ENCODE peak calls at places on chromosomes 16 and 17, in four cellular contexts. A is thyroid gland; S is thoracic aorta; O is CD8-positive, alpha-beta T cell. Z is an unnamed sample.

GRCh38 chr16:75351183-75351582 is 82.1 kb downstream of the CFDP1 start:
- DNase-seq in A (no peak), O (no peak), S (no peak), Z (no peak)

GRCh38 chr17:2042355-2042929 is 620 bp downstream of the OVCA2 start:
- DNase-seq in O (no peak), A (no peak), S (no peak), Z (peak; percentile 64)

GRCh38 chr17:951388-952132 is 28.0 kb downstream of the NXN start:
- DNase-seq in S (no peak), O (no peak), A (peak; percentile 88), Z (no peak)

GRCh38 chr16:78574571-78574970 is 475.1 kb downstream of the WWOX start:
- DNase-seq in A (no peak), S (no peak), O (no peak), Z (no peak)

GRCh38 chr16:84844049-84844350 is 24.2 kb downstream of the CRISPLD2 start:
- DNase-seq in S (no peak), A (peak; percentile 85), O (no peak), Z (no peak)

GRCh38 chr17:11948791-11949190 is 48.5 kb downstream of the ZNF18 start:
- DNase-seq in S (no peak), O (no peak), A (peak; percentile 43), Z (peak; percentile 36)

GRCh38 chr17:29959658-29960337 is 18.4 kb downstream of the EFCAB5 start:
- DNase-seq in O (no peak), S (no peak), A (no peak), Z (no peak)

GRCh38 chr17:19747829-19748806 is at the start of gene ALDH3A1:
- DNase-seq in A (peak; percentile 53), S (no peak), O (no peak), Z (no peak)

GRCh38 chr16:901715-902601 is 68.8 kb downstream of the LMF1 start:
- DNase-seq in A (no peak), O (no peak), S (no peak), Z (peak; percentile 68)

GRCh38 chr17:1123397-1124237 is 56.2 kb downstream of the ABR start:
- DNase-seq in O (no peak), S (no peak), A (no peak), Z (no peak)

GRCh38 chr17:82320956-82321927 is 3.8 kb upstream of the CD7 start:
- DNase-seq in S (no peak), O (peak; percentile 72), A (no peak), Z (peak; percentile 93)

GRCh38 chr17:47840742-47841487 is at the start of gene SCRN2:
- DNase-seq in S (peak; percentile 49), O (peak; percentile 88), A (peak; percentile 92), Z (peak; percentile 91)

GRCh38 chr17:57488856-57489255 is 232.5 kb downstream of the MSI2 start:
- DNase-seq in S (no peak), A (no peak), O (no peak), Z (no peak)

GRCh38 chr16:54102888-54103866 is 183.4 kb downstream of the IRX3 start:
- DNase-seq in O (no peak), S (no peak), A (no peak), Z (no peak)

GRCh38 chr17:39739885-39740356 is 2.2 kb downstream of the GRB7 start:
- DNase-seq in S (no peak), O (no peak), A (no peak), Z (no peak)

GRCh38 chr17:7704601-7705268 is at the start of gene EFNB3:
- DNase-seq in S (no peak), A (no peak), O (no peak), Z (no peak)

GRCh38 chr16:85798901-85799496 is 345 bp downstream of the EMC8 start:
- DNase-seq in A (no peak), O (peak; percentile 26), S (no peak), Z (peak; percentile 83)

GRCh38 chr16:48383877-48384304 is 1.3 kb downstream of the SIAH1 start:
- DNase-seq in O (no peak), A (peak; percentile 32), S (no peak), Z (no peak)

GRCh38 chr17:69188064-69188463 is 40.6 kb downstream of the ABCA10 start:
- DNase-seq in S (no peak), A (no peak), O (no peak), Z (no peak)

GRCh38 chr17:36949461-36949927 is 740 bp downstream of the AATF start:
- DNase-seq in S (no peak), A (peak; percentile 27), O (no peak), Z (no peak)

GRCh38 chr16:74034862-74035261 is 261.8 kb upstream of the PSMD7 start:
- DNase-seq in S (no peak), A (no peak), O (no peak), Z (no peak)

GRCh38 chr16:89917773-89918452 is 749 bp upstream of the MC1R start:
- DNase-seq in O (peak; percentile 76), S (no peak), A (peak; percentile 70), Z (peak; percentile 93)
- H3K4me1 ChIP-seq in O (peaks cover 50% of the 10 kb centered on the region), S (peaks cover 16% of the 10 kb centered on the region), A (peaks cover 44% of the 10 kb centered on the region), Z (peaks cover 52% of the 10 kb centered on the region)

DNA sequence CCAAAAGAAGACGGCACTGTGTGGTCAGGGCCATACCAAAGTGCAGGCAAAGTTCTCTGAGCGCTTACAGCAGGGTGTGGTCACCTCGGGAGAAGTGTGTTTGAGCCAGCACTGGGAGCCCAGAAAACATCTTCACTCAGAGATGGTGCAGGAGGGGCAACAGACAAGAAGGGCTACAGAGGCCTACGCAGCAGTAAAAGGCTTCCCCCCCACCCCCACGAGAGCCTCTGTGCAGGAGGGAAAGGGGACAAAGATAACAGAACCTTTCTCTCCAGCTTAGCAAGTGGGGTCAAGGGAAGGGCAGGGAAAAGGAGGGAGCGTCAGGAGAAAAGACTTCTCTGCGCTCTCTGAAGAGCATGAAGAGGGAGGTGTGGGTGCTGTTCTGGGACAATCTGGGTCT is 2.8 kb downstream of the VAT1 start:
- DNase-seq in A (no peak), S (no peak), O (no peak), Z (no peak)
- H3K4me1 ChIP-seq in A (peaks cover 54% of the 10 kb centered on the region), S (peaks cover 15% of the 10 kb centered on the region), O (peaks cover 22% of the 10 kb centered on the region), Z (peaks cover 84% of the 10 kb centered on the region)

DNA sequence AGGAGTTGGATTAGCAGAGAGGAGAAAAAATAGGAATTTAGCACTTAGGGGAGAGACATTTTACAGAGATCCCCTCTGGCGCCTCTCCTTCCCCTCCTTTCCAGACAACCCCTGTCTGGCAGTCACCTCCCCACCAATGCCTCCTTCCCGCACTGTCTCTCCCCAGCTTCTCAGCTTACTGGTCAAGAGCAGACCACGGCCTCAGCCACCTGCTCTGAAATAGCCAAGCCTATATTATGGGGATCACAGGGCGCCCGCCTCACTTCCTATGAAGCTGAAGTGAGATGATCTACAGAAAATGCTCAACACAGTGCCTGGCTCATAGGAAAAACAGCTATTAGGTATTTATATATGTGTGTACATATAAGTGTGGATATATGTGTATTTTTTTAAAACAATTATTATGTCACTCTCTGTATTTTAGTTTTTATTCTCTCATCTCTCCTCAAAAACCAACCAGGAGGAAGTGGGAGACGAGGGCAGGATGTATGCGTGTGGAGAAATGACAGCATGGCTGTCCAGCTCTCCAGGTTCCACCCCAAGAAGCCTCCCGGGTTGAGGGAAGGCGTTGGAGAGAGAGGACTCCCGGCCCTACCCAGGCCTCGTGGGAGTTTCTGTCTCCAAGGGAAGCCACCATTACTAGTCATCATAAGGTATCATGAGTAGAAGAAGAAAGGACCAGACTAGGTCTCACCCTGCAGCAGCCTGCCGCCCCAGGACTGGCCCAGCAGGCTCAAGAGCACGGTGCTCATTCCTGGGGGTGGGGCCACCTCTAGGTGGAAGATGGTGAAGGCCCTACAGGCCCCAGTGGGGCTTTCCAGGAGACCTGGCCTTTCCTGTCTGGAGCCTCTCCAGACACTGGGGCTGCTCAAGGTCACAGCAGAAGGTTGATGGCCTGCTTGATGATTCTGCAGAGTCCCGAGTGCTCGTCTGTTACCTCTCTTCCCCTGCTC is 27.2 kb downstream of the MAP3K14 start:
- DNase-seq in O (no peak), A (no peak), S (no peak), Z (peak; percentile 63)
- H3K4me1 ChIP-seq in O (peaks cover 9% of the 10 kb centered on the region), A (peaks cover 74% of the 10 kb centered on the region), S (peaks cover 37% of the 10 kb centered on the region), Z (peaks cover 58% of the 10 kb centered on the region)

DNA sequence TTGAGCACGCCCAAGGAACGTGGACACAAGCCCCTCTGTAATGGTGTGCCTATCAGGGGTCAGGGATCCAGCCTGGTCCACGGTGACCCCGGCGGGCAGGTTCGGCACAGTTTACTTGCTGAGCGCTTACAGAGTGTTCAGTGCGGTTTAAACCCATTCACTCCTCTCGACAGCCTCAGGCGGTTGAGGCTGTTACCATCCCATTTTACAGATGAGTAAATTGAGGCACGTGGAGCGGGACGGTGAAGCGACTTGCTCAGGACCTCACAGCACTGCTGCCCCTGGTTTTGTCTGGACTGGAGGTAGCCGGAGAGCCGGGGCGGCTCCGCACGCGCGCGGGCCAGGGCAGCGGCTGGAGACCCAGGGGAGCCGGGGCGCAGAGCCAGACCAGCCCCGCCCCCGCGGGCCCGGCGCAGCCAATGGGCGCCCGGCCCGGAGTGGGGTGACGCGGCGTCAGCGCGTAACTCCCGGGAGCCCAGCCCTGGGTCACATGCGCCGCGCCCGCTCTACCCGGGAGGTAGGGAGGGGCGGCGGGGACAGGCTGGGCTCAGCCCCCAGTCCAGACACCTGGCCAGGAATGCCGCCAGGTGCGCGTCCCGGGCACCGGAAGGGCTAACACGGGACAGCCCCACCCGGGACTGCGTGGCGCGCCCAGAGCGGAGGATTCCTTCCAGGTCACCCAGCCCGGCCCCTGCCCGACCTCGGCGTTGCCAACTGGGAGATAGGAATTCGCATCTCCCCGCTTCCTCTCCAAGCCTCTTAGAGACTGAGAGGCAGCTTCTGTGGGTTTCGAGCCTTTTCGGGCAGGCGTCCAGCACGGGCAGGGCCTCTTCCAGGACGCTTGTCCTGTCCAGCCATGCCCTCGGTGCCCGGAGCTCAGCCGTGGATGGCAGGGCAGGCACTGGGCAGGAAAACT is 3.3 kb upstream of the SREBF1 start:
- DNase-seq in S (peak; percentile 41), A (peak; percentile 99), O (peak; percentile 78), Z (peak; percentile 97)
- H3K4me1 ChIP-seq in S (peaks cover 31% of the 10 kb centered on the region), A (peaks cover 89% of the 10 kb centered on the region), O (peaks cover 50% of the 10 kb centered on the region), Z (peaks cover 72% of the 10 kb centered on the region)

DNA sequence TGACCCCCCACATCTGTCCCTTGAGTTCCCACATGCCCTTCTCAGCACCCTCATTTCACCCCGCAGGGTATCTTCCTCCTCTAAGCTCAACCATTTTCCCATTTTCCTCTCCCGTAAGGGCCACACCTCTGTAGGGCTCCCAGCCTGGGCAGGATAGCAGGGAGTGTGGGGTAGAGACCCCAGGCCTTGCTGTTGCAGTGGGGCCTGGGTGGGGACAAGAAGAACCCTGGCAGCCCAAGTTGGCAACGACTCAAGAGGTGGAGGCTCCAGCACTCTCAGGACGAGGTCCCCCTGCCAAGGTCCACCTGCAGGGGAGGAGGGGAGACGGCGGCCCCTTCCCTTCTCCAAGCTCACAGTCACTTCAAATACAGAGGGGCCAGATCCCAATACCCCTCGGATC is 2.0 kb upstream of the TMEM92 start:
- DNase-seq in A (no peak), O (no peak), S (no peak), Z (no peak)
- H3K4me1 ChIP-seq in A (peaks cover 11% of the 10 kb centered on the region), O (peaks cover 6% of the 10 kb centered on the region), S (peaks cover 4% of the 10 kb centered on the region), Z (peaks cover 53% of the 10 kb centered on the region)

DNA sequence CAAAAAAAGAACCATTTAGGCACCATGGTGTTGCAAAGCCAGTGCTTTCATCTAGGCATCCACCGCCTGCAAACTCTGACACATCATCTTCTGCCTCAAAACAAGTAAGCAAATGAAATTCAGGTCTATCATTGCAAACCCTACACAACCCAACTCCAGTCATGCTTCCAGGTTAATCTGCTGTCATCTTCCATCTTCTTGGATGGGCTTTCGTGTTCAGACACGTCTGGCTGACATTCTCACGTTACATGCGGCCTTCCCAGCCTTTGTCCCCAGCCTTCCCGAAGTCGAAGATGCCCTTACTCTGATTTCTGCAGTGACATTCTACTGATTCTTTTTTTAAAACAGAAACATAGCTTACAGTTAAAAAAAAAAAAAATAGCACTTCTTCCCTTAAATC is 8.8 kb downstream of the ANKRD11 start:
- DNase-seq in O (no peak), A (no peak), S (no peak), Z (no peak)
- H3K4me1 ChIP-seq in O (peaks cover 87% of the 10 kb centered on the region), A (peaks cover 33% of the 10 kb centered on the region), S (peaks cover 36% of the 10 kb centered on the region), Z (peaks cover 99% of the 10 kb centered on the region)

GRCh38 chr16:57537596-57538234 is 1.3 kb upstream of the CCDC102A start:
- DNase-seq in S (no peak), O (no peak), A (no peak), Z (no peak)
- H3K4me1 ChIP-seq in S (peaks cover 20% of the 10 kb centered on the region), O (peaks cover 72% of the 10 kb centered on the region), A (peaks cover 36% of the 10 kb centered on the region), Z (peaks cover 54% of the 10 kb centered on the region)